ENCODE peak calls at places on chromosomes 12 and 14, in five cellular contexts. H is RWPE2, M is IMR-90, X is A549, A is heart left ventricle. Z is an unnamed sample.

GRCh38 chr12:41485203-41485602 is 297.1 kb downstream of the PDZRN4 start:
- DNase-seq in A (no peak), H (no peak), M (no peak), X (no peak), Z (no peak)

GRCh38 chr12:41709463-41710285 is 435.0 kb downstream of the GXYLT1 start:
- DNase-seq in H (no peak), X (peak; percentile 72), A (no peak), M (no peak), Z (no peak)

GRCh38 chr12:29051221-29051620 is 97.9 kb upstream of the FAR2 start:
- DNase-seq in H (no peak), M (peak; percentile 44), A (no peak), X (no peak), Z (no peak)

GRCh38 chr12:47903927-47904646 is 707 bp downstream of the VDR start:
- DNase-seq in M (peak; percentile 82), A (peak; percentile 52), H (peak; percentile 83), X (peak; percentile 25), Z (peak; percentile 43)

GRCh38 chr14:68892961-68893360 is 86.1 kb downstream of the ACTN1 start:
- DNase-seq in M (no peak), X (no peak), H (no peak), A (no peak), Z (no peak)

GRCh38 chr14:102445066-102445465 is 64.5 kb downstream of the ANKRD9 start:
- DNase-seq in A (no peak), H (peak; percentile 37), M (no peak), X (no peak), Z (no peak)

GRCh38 chr12:111413442-111414086 is 7.8 kb downstream of the SH2B3 start:
- DNase-seq in H (no peak), M (peak; percentile 77), X (no peak), A (peak; percentile 82), Z (no peak)

GRCh38 chr14:29339491-29339890 is 572.9 kb downstream of the FOXG1 start:
- DNase-seq in X (no peak), A (no peak), H (no peak), M (peak; percentile 26), Z (no peak)

GRCh38 chr14:54599932-54600331 is 33.0 kb downstream of the SAMD4A start:
- DNase-seq in H (no peak), X (no peak), M (peak; percentile 30), A (no peak), Z (no peak)

GRCh38 chr12:130489293-130489692 is 151.6 kb downstream of the PIWIL1 start:
- DNase-seq in M (no peak), H (no peak), A (no peak), X (no peak), Z (no peak)

GRCh38 chr12:115597157-115597712 is 680.3 kb downstream of the MED13L start:
- DNase-seq in H (no peak), A (no peak), X (no peak), M (peak; percentile 35), Z (peak; percentile 7)

GRCh38 chr12:112839386-112839972 is 47.9 kb downstream of the RPH3A start:
- DNase-seq in A (no peak), X (peak; percentile 99), M (peak; percentile 47), H (no peak), Z (no peak)

GRCh38 chr14:28759658-28760313 is 6.8 kb upstream of the FOXG1 start:
- DNase-seq in M (no peak), H (no peak), A (no peak), X (no peak), Z (no peak)

GRCh38 chr14:69261761-69262331 is 1.9 kb downstream of the GALNT16 start:
- DNase-seq in H (no peak), A (peak; percentile 66), X (peak; percentile 23), M (peak; percentile 15), Z (no peak)

GRCh38 chr14:87391066-87391465 is 601.9 kb downstream of the GALC start:
- DNase-seq in M (no peak), A (no peak), X (no peak), H (no peak), Z (no peak)

GRCh38 chr12:29255061-29255460 is 106.0 kb downstream of the FAR2 start:
- DNase-seq in M (no peak), A (no peak), H (no peak), X (no peak), Z (no peak)

GRCh38 chr12:124709722-124710656 is 142.6 kb upstream of the NCOR2 start:
- DNase-seq in X (no peak), H (no peak), A (peak; percentile 2), M (peak; percentile 87), Z (peak; percentile 50)

GRCh38 chr14:101865288-101865687 is 99.1 kb upstream of the DYNC1H1 start:
- DNase-seq in M (no peak), X (no peak), H (no peak), A (no peak), Z (no peak)

GRCh38 chr12:15757553-15758255 is 31.5 kb downstream of the EPS8 start:
- DNase-seq in M (peak; percentile 92), A (no peak), X (peak; percentile 92), H (peak; percentile 20), Z (no peak)

GRCh38 chr14:32657081-32657480 is 281.6 kb upstream of the NPAS3 start:
- DNase-seq in X (peak; percentile 61), A (no peak), H (no peak), M (peak; percentile 61), Z (peak; percentile 55)

GRCh38 chr14:105382343-105383082 is 15.8 kb upstream of the TEX22 start:
- DNase-seq in X (no peak), H (peak; percentile 69), M (no peak), A (no peak), Z (no peak)

GRCh38 chr14:52338282-52338681 is 24.2 kb downstream of the PTGER2 start:
- DNase-seq in M (peak; percentile 70), X (peak; percentile 65), A (no peak), H (peak; percentile 79), Z (no peak)

GRCh38 chr12:131511391-131511802 is 199.5 kb upstream of the SFSWAP start:
- DNase-seq in H (no peak), X (peak; percentile 14), A (no peak), M (no peak), Z (no peak)

GRCh38 chr12:79267580-79267979 is 403.0 kb downstream of the SYT1 start:
- DNase-seq in X (no peak), H (no peak), A (no peak), M (no peak), Z (no peak)

GRCh38 chr12:56897844-56898341 is 36.3 kb downstream of the SDR9C7 start:
- DNase-seq in H (no peak), A (no peak), M (peak; percentile 4), X (no peak), Z (no peak)

GRCh38 chr12:31903025-31903424 is 56.2 kb upstream of the RESF1 start:
- DNase-seq in H (no peak), M (no peak), A (no peak), X (no peak), Z (no peak)

GRCh38 chr14:102949062-102949800 is 26.8 kb downstream of the AMN start:
- DNase-seq in X (peak; percentile 35), H (peak; percentile 65), M (peak; percentile 58), A (no peak), Z (no peak)

GRCh38 chr12:98578821-98579220 is 14.7 kb upstream of the SLC25A3 start:
- DNase-seq in H (no peak), X (peak; percentile 52), A (no peak), M (peak; percentile 22), Z (no peak)

GRCh38 chr12:38279756-38280155 is 36.8 kb upstream of the ALG10B start:
- DNase-seq in H (no peak), A (no peak), M (no peak), X (no peak), Z (no peak)

DNA sequence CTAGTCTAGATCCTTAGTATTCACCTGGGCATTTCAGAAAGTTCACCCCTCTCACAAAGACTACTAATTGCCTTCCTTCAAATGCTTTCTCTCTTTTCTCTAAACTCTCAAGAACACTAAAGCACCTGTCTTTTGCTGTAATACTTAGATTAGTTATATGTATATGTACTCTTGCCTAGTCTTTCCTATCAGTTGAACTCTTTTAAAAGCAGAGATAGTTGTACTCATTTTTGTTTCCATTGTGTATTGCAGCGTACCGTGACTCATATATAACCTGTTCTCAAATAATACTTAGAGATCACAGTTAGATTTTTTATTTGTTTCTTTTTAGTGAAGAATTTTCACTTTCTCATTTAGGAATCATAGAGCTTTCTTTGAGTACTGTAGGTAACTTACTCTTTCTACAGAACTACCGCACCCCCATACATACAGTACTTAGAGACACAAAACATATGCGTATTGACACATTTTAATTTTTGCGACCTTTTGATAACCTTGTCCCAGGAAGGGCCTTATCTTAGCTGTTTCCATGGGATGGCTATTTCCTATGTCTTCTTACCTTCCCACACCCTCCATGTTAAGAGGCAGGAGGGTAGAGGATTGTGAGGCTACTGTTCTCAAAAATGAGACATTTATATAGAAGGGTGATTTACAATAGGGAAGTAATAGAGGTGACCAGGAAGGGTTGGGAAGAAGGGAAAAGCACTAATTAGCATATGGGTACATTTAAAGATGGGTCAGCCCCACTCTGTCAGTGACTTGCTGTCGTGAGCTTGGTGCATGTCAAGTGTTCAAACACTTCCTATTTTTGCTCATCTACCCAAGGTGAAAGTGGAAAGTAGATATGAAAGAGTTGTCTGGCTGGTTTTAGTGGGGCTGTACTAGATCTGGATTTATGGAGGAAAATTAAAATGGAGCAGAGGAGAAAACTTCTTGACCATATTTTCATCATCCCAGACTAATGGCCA is 74.3 kb downstream of the PLEKHA5 start:
- DNase-seq in A (no peak), H (no peak), M (no peak), X (no peak), Z (no peak)
- H3K27ac ChIP-seq in A (no peak overlapping the region), H (no peak overlapping the region), M (no peak overlapping the region), X (no peak overlapping the region), Z (no peak overlapping the region)

GRCh38 chr14:90547250-90547649 is 150.4 kb downstream of the CALM1 start:
- DNase-seq in X (no peak), M (no peak), A (no peak), H (no peak), Z (no peak)
- H3K27ac ChIP-seq in X (no peak overlapping the region), M (no peak overlapping the region), A (peak overlapping the region; percentile 78), H (no peak overlapping the region), Z (no peak overlapping the region)

DNA sequence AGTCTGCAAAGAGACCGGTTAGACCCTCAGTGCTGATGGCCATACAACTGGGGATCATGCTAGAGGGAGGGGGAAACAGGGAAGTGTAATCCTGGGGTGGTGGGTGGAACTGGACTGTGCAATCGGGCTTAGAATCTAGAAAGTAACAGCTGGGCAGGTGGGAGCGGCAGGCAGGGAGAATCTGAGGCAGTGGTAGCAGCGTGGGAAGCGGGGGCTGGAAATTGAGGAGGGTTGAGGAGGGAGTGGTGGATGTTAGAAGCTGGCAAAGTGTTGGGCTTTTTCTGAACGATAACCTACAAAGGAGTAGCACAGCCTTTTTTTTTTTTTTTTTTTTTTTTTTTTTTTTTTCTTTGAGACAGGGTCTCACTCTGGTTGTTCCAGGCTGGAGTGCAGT is 3.1 kb upstream of the IGFBP6 start:
- DNase-seq in A (no peak), X (no peak), H (no peak), M (no peak), Z (no peak)
- H3K27ac ChIP-seq in A (no peak overlapping the region), X (peak overlapping the region; percentile 55), H (no peak overlapping the region), M (peak overlapping the region; percentile 59), Z (peak overlapping the region; percentile 43)

GRCh38 chr12:51721281-51721940 is 127.1 kb downstream of the FIGNL2 start:
- DNase-seq in X (no peak), A (peak; percentile 44), M (peak; percentile 36), H (no peak), Z (no peak)
- H3K27ac ChIP-seq in X (no peak overlapping the region), A (no peak overlapping the region), M (no peak overlapping the region), H (no peak overlapping the region), Z (no peak overlapping the region)

GRCh38 chr12:108914031-108914630 is 34.2 kb downstream of the DAO start:
- DNase-seq in A (no peak), M (no peak), X (no peak), H (no peak), Z (no peak)
- H3K27ac ChIP-seq in A (no peak overlapping the region), M (no peak overlapping the region), X (no peak overlapping the region), H (no peak overlapping the region), Z (no peak overlapping the region)

Z was measured in AG04450.